ENCODE peak calls at places on chromosome 18, in eight cellular contexts. O, Y, F, U, L, M, X and Z are unnamed samples.

GRCh38 chr18:48488388-48488850 is 50.4 kb upstream of the CTIF start:
- DNase-seq in X (peak; percentile 91), M (no peak), F (peak; percentile 79), L (peak; percentile 96), Y (no peak), O (no peak), U (peak; percentile 99), Z (no peak)

GRCh38 chr18:79524181-79525078 is 128.7 kb downstream of the NFATC1 start:
- DNase-seq in Y (no peak), O (no peak), X (no peak), M (no peak), L (peak; percentile 46), U (no peak), F (peak; percentile 46), Z (peak; percentile 66)

GRCh38 chr18:79321625-79322024 is 74.1 kb upstream of the NFATC1 start:
- DNase-seq in F (no peak), O (no peak), X (no peak), U (no peak), M (no peak), Y (no peak), L (peak; percentile 13), Z (no peak)

GRCh38 chr18:36629836-36630235 is 199.0 kb downstream of the TPGS2 start:
- DNase-seq in F (no peak), U (no peak), O (no peak), X (no peak), L (no peak), Y (no peak), M (no peak), Z (no peak)

GRCh38 chr18:34627138-34627920 is 82.8 kb upstream of the DTNA start:
- DNase-seq in L (no peak), U (no peak), M (no peak), F (no peak), O (peak; percentile 22), Y (no peak), X (no peak), Z (no peak)

GRCh38 chr18:72107647-72108046 is 436.5 kb downstream of the CBLN2 start:
- DNase-seq in X (peak; percentile 49), M (no peak), O (peak; percentile 1), U (no peak), Y (no peak), F (peak; percentile 68), L (no peak), Z (peak; percentile 15)

GRCh38 chr18:73261923-73262322 is 394.1 kb upstream of the NETO1 start:
- DNase-seq in O (no peak), U (no peak), F (no peak), L (no peak), Y (no peak), M (no peak), X (no peak), Z (no peak)

GRCh38 chr18:9285604-9286003 is 49.0 kb upstream of the TWSG1 start:
- DNase-seq in F (no peak), O (no peak), L (no peak), X (no peak), U (no peak), M (no peak), Y (no peak), Z (no peak)

GRCh38 chr18:22674300-22674699 is 256.6 kb upstream of the CTAGE1 start:
- DNase-seq in O (no peak), Y (no peak), M (no peak), X (peak; percentile 90), U (peak; percentile 95), L (peak; percentile 80), F (no peak), Z (no peak)

GRCh38 chr18:77131652-77132368 is 773 bp downstream of the MBP start:
- DNase-seq in Y (peak; percentile 14), M (peak; percentile 45), O (no peak), L (peak; percentile 77), F (peak; percentile 84), U (peak; percentile 41), X (no peak), Z (peak; percentile 85)

GRCh38 chr18:27583021-27583420 is 397.9 kb upstream of the CHST9 start:
- DNase-seq in U (no peak), M (no peak), Y (no peak), L (no peak), F (no peak), O (no peak), X (no peak), Z (no peak)